ENCODE peak calls at places on chromosomes 7 and 10, in ten cellular contexts. U is gastrocnemius medialis, T is epithelial cell of esophagus, D is fibroblast of mammary gland, E is HCT116, P is K562, Z is AG10803, F is ovary, A is transverse colon, W is Peyer's patch. B is an unnamed sample.

GRCh38 chr10:48695636-48696534 is 11.2 kb downstream of the WDFY4 start:
- DNase-seq in P (no peak), F (no peak), U (no peak), D (no peak), T (no peak), A (no peak), W (no peak), E (no peak), Z (no peak), B (no peak)

GRCh38 chr10:75596930-75597629 is 165.7 kb downstream of the LRMDA start:
- DNase-seq in A (no peak), P (no peak), U (no peak), Z (no peak), D (no peak), T (no peak), W (no peak), F (no peak), E (no peak), B (no peak)

GRCh38 chr7:5212633-5213285 is 22.7 kb downstream of the WIPI2 start:
- DNase-seq in W (no peak), U (no peak), A (no peak), E (no peak), T (no peak), P (no peak), Z (no peak), D (no peak), F (no peak), B (no peak)

GRCh38 chr7:122219253-122219865 is 75.3 kb upstream of the AASS start:
- DNase-seq in T (peak), E (peak), W (no peak), P (no peak), A (no peak), F (no peak), D (peak), Z (peak), U (no peak), B (peak)

GRCh38 chr10:17229967-17230682 is 2.1 kb downstream of the VIM start:
- DNase-seq in A (peak), Z (peak), P (peak), W (peak), F (peak), D (peak), E (peak), T (peak), U (peak), B (peak)

GRCh38 chr10:44975487-44976331 is 2.9 kb downstream of the DEPP1 start:
- DNase-seq in P (peak), D (peak), T (peak), W (no peak), A (peak), F (peak), E (peak), Z (peak), U (no peak), B (peak)

GRCh38 chr10:5447611-5448071 is 35.3 kb downstream of the NET1 start:
- DNase-seq in P (no peak), W (no peak), D (no peak), E (no peak), F (no peak), Z (no peak), A (no peak), U (no peak), T (peak), B (peak)

GRCh38 chr7:111357691-111358090 is 204.6 kb downstream of the IMMP2L start:
- DNase-seq in A (no peak), T (peak), W (no peak), D (peak), U (no peak), F (no peak), E (no peak), P (no peak), Z (peak), B (peak)

GRCh38 chr10:69100136-69100872 is 12.4 kb downstream of the SRGN start:
- DNase-seq in T (no peak), U (no peak), A (no peak), D (no peak), W (no peak), P (no peak), E (no peak), F (no peak), Z (no peak), B (no peak)

GRCh38 chr10:55500931-55501559 is 700.0 kb upstream of the PCDH15 start:
- DNase-seq in E (no peak), F (no peak), U (no peak), P (no peak), A (no peak), T (peak), D (peak), W (no peak), Z (peak), B (peak)

GRCh38 chr10:25050402-25050801 is 34.0 kb downstream of the THNSL1 start:
- DNase-seq in A (no peak), F (no peak), D (peak), W (no peak), E (no peak), P (no peak), Z (no peak), T (no peak), U (no peak), B (no peak)

GRCh38 chr7:70177166-70177565 is 578.9 kb downstream of the AUTS2 start:
- DNase-seq in E (no peak), W (no peak), Z (peak), U (no peak), F (no peak), D (peak), A (no peak), T (peak), P (no peak), B (no peak)

DNA sequence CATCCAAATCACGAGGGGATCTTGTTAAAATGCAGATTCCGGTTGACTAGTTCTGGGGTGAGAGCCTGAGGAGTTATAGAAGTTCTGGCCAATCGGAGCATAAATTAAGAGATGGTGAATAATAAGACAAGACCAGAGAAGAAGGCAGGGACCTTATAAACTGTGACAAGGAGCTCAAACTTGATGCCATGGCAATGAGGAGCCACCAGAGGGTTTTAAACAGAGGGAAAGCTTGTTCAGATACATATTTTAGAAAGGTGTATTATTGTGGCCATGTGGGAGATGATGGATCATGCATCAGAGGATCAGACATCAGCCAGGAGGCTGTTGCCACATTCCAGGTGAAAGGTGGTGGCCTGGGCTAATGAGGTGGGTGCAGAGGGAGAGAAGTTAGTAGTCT is 29.6 kb upstream of the TLX1 start:
- DNase-seq in W (no peak), A (no peak), E (no peak), Z (no peak), T (no peak), F (no peak), U (no peak), D (no peak), P (no peak), B (no peak)
- TF ChIP-seq CTCF in W (no peak), A (no peak), E (no peak), Z (no peak), T (no peak), F (no peak), U (no peak), D (no peak), P (no peak), B (no peak)

GRCh38 chr10:58050575-58050974 is 217.1 kb downstream of the IPMK start:
- DNase-seq in Z (no peak), W (no peak), E (no peak), F (no peak), U (no peak), D (no peak), A (no peak), T (no peak), P (no peak), B (no peak)
- H3K4me3 ChIP-seq in Z (no peak), W (no peak), E (no peak), F (no peak), U (no peak), D (no peak), A (no peak), T (no peak), P (no peak), B (no peak)

DNA sequence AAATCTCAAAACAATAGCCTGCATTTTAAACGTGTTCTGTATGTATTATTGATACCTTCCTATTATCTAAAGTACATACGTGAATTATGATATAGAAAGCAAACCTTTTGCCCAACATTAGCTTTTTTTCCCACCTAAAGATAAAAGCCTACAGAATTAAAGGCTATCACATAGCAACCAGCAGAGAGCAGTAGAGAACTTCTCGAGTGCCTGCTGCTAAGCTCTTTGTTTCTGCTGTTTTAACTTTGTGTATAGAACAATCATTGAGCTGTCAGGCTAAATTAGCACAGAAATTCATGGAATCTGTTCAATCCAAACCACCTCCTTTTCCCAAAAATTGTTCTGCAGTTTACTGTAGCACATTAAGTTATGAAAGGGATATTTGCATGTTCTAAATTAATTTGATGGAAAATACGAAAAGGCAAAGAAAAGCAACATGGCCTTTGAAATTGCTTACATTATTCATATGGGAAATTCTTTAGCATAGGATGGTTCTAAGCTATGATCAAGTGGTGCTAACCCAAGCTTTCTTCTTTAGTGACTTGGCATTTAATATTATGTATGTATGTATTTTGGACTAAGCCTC is 1288.5 kb downstream of the GATA3 start:
- DNase-seq in E (no peak), W (no peak), Z (peak), F (no peak), U (no peak), D (peak), P (no peak), A (no peak), T (peak), B (peak)
- TF ChIP-seq CTCF in E (peak), W (peak), Z (peak), F (peak), U (no peak), D (peak), P (no peak), A (peak), T (peak), B (peak)

DNA sequence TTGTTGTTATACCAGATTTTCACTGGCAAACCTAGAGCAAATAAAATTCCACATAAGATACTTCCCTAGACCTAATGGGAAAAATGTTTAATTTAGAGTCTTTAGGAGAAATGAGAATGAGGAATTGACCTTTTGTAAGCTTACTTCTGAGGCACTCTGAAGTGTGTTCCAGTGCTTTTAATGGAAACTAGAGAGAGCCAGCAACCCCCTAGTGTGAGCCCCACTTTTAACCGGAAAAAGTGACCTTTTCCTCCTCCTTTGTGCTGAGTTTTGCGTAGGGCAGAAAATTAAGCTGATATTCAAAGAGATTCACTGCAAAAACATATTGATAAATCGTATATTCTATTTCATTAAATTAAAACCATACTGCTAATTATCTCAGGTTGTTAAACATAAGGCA is 5.2 kb downstream of the IKZF1 start:
- DNase-seq in T (no peak), A (no peak), D (no peak), W (no peak), P (no peak), E (no peak), Z (no peak), F (no peak), U (no peak), B (no peak)
- H3K4me3 ChIP-seq in T (no peak), A (no peak), D (no peak), W (peak), P (peak), E (no peak), Z (no peak), F (no peak), U (no peak), B (no peak)

GRCh38 chr7:159027091-159027802 is 117.4 kb downstream of the VIPR2 start:
- DNase-seq in E (no peak), A (peak), T (no peak), W (no peak), U (no peak), F (peak), D (peak), P (no peak), Z (no peak), B (no peak)
- TF ChIP-seq CTCF in E (no peak), A (no peak), T (no peak), W (no peak), U (no peak), F (no peak), D (no peak), P (no peak), Z (no peak), B (no peak)

GRCh38 chr10:120684211-120684610 is 167.0 kb upstream of the WDR11 start:
- DNase-seq in Z (no peak), A (no peak), F (no peak), D (no peak), E (no peak), U (no peak), P (no peak), T (no peak), W (no peak), B (no peak)
- H3K4me3 ChIP-seq in Z (no peak), A (no peak), F (no peak), D (no peak), E (no peak), U (no peak), P (no peak), T (no peak), W (no peak), B (no peak)

GRCh38 chr7:22853674-22854157 is 31.1 kb upstream of the TOMM7 start:
- DNase-seq in F (no peak), Z (peak), D (peak), U (peak), A (peak), P (no peak), E (peak), W (peak), T (peak), B (peak)

GRCh38 chr7:22855049-22855392 is 32.4 kb upstream of the TOMM7 start:
- DNase-seq in A (no peak), E (no peak), F (no peak), P (no peak), Z (no peak), T (no peak), D (no peak), W (no peak), U (no peak), B (no peak)

GRCh38 chr7:22856437-22856836 is 33.8 kb upstream of the TOMM7 start:
- DNase-seq in T (no peak), W (no peak), E (no peak), Z (no peak), P (no peak), F (no peak), D (no peak), U (no peak), A (no peak), B (no peak)

GRCh38 chr7:22853138-22853537 is 30.5 kb upstream of the TOMM7 start:
- DNase-seq in P (peak), W (no peak), Z (no peak), E (no peak), D (no peak), T (no peak), F (no peak), A (no peak), U (no peak), B (no peak)

DNA sequence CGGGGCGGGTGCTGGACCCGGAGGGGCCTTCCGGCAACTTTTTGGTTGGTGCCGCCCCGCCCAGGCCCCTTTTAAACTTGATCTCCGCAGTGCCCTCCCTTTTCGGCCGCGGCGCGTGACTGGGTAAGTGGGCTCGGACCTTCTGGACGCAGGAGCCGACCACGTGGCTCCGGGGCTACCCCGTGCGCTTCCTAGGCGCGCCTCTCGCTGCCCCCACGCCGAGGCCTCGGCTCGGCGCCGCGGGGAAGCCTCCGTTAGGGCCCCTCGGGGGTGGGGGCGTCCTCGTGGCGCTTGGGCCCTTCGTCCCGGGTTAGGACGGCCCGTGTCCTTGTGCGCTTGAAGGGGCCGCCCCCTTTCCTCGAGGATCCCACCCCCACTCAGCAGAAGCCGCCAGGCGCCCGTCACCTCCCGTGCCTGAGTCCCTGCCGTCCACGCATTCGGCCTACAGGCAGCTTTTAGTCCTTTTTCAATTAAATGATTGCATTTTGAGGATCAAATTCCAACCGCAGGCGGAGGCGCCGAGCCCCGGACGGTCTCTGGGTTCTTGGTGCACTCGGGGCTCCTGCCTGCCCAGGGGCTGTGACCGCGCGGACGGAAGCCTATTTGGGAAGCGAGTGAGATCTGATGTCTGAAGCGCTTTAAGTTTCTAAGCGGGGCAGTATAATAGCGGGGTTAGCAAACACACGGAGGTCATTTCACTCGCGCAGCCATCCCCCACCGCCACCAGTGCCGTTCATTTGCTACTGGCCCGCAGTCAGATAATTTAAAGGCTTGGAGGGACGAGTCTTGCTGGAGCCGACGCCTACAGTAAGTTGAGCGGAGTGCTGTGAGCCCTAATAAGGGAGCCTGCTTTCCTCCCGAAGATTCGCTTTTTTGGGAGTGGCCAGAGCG is 31.8 kb upstream of the TOMM7 start:
- DNase-seq in E (peak), P (peak), A (peak), Z (peak), T (peak), F (peak), U (peak), D (peak), W (peak), B (peak)
- TF ChIP-seq CTCF in E (no peak), P (no peak), A (no peak), Z (peak), T (no peak), F (no peak), U (peak), D (no peak), W (peak), B (no peak)

B was measured in cardiac fibroblast.